ENCODE peak calls at places on chromosome 3, in six cellular contexts. One of them, this sample, is unnamed.

GRCh38 chr3:109278546-109278945 is 37.8 kb downstream of the DPPA2 start:
- DNase-seq in transverse colon: no peak
- DNase-seq in progenitor cell of endocrine pancreas: no peak
- DNase-seq in B cell: no peak
- DNase-seq in type B pancreatic cell: no peak
- DNase-seq in Calu3: no peak
- DNase-seq in this sample: no peak

GRCh38 chr3:106628407-106628806 is 748.8 kb upstream of the CCDC54 start:
- DNase-seq in transverse colon: no peak
- DNase-seq in progenitor cell of endocrine pancreas: no peak
- DNase-seq in B cell: no peak
- DNase-seq in type B pancreatic cell: no peak
- DNase-seq in Calu3: no peak
- DNase-seq in this sample: no peak

GRCh38 chr3:65178703-65179102 is 490.9 kb upstream of the ADAMTS9 start:
- DNase-seq in transverse colon: no peak
- DNase-seq in progenitor cell of endocrine pancreas: no peak
- DNase-seq in B cell: no peak
- DNase-seq in type B pancreatic cell: no peak
- DNase-seq in Calu3: no peak
- DNase-seq in this sample: no peak

GRCh38 chr3:16012086-16012485 is 162.4 kb upstream of the GALNT15 start:
- DNase-seq in transverse colon: no peak
- DNase-seq in progenitor cell of endocrine pancreas: no peak
- DNase-seq in B cell: no peak
- DNase-seq in type B pancreatic cell: no peak
- DNase-seq in Calu3: no peak
- DNase-seq in this sample: no peak

GRCh38 chr3:139674585-139675260 is 3.0 kb downstream of the NMNAT3 start:
- DNase-seq in transverse colon: no peak
- DNase-seq in progenitor cell of endocrine pancreas: no peak
- DNase-seq in B cell: no peak
- DNase-seq in type B pancreatic cell: no peak
- DNase-seq in Calu3: no peak
- DNase-seq in this sample: no peak

GRCh38 chr3:184459355-184459754 is 79.5 kb downstream of the CHRD start:
- DNase-seq in transverse colon: no peak
- DNase-seq in progenitor cell of endocrine pancreas: no peak
- DNase-seq in B cell: no peak
- DNase-seq in type B pancreatic cell: no peak
- DNase-seq in Calu3: no peak
- DNase-seq in this sample: no peak

GRCh38 chr3:4888913-4889846 is 90.1 kb upstream of the BHLHE40 start:
- DNase-seq in transverse colon: no peak
- DNase-seq in progenitor cell of endocrine pancreas: no peak
- DNase-seq in B cell: no peak
- DNase-seq in type B pancreatic cell: no peak
- DNase-seq in Calu3: no peak
- DNase-seq in this sample: no peak

GRCh38 chr3:12868039-12869024 is 27.0 kb upstream of the RPL32 start:
- DNase-seq in transverse colon: peak
- DNase-seq in progenitor cell of endocrine pancreas: peak
- DNase-seq in B cell: peak
- DNase-seq in type B pancreatic cell: peak
- DNase-seq in Calu3: peak
- DNase-seq in this sample: peak

GRCh38 chr3:12662593-12663310 is 1.2 kb downstream of the RAF1 start:
- DNase-seq in transverse colon: peak
- DNase-seq in progenitor cell of endocrine pancreas: peak
- DNase-seq in B cell: peak
- DNase-seq in type B pancreatic cell: no peak
- DNase-seq in Calu3: peak
- DNase-seq in this sample: no peak

GRCh38 chr3:53704363-53704725 is 141.9 kb downstream of the CHDH start:
- DNase-seq in transverse colon: no peak
- DNase-seq in progenitor cell of endocrine pancreas: no peak
- DNase-seq in B cell: no peak
- DNase-seq in type B pancreatic cell: peak
- DNase-seq in Calu3: no peak
- DNase-seq in this sample: no peak

GRCh38 chr3:168071971-168072645 is 23.6 kb downstream of the GOLIM4 start:
- DNase-seq in transverse colon: no peak
- DNase-seq in progenitor cell of endocrine pancreas: no peak
- DNase-seq in B cell: no peak
- DNase-seq in type B pancreatic cell: no peak
- DNase-seq in Calu3: no peak
- DNase-seq in this sample: no peak

GRCh38 chr3:128814514-128815317 is 64.7 kb upstream of the ACAD9 start:
- DNase-seq in transverse colon: no peak
- DNase-seq in progenitor cell of endocrine pancreas: no peak
- DNase-seq in B cell: no peak
- DNase-seq in type B pancreatic cell: no peak
- DNase-seq in Calu3: no peak
- DNase-seq in this sample: no peak

GRCh38 chr3:141331370-141332318 is 36.7 kb upstream of the ZBTB38 start:
- DNase-seq in transverse colon: peak
- DNase-seq in progenitor cell of endocrine pancreas: no peak
- DNase-seq in B cell: no peak
- DNase-seq in type B pancreatic cell: no peak
- DNase-seq in Calu3: peak
- DNase-seq in this sample: no peak

GRCh38 chr3:135895106-135895733 is 70.3 kb upstream of the PPP2R3A start:
- DNase-seq in transverse colon: peak
- DNase-seq in progenitor cell of endocrine pancreas: peak
- DNase-seq in B cell: no peak
- DNase-seq in type B pancreatic cell: peak
- DNase-seq in Calu3: peak
- DNase-seq in this sample: no peak

GRCh38 chr3:52286777-52287110 is 884 bp upstream of the GLYCTK start:
- DNase-seq in transverse colon: no peak
- DNase-seq in progenitor cell of endocrine pancreas: no peak
- DNase-seq in B cell: no peak
- DNase-seq in type B pancreatic cell: no peak
- DNase-seq in Calu3: no peak
- DNase-seq in this sample: no peak

GRCh38 chr3:109154989-109155388 is 18.5 kb downstream of the C3orf85 start:
- DNase-seq in transverse colon: no peak
- DNase-seq in progenitor cell of endocrine pancreas: no peak
- DNase-seq in B cell: no peak
- DNase-seq in type B pancreatic cell: no peak
- DNase-seq in Calu3: no peak
- DNase-seq in this sample: no peak

GRCh38 chr3:75180235-75180944 is 483.7 kb upstream of the FRG2C start:
- DNase-seq in transverse colon: no peak
- DNase-seq in progenitor cell of endocrine pancreas: no peak
- DNase-seq in B cell: no peak
- DNase-seq in type B pancreatic cell: no peak
- DNase-seq in Calu3: no peak
- DNase-seq in this sample: no peak

GRCh38 chr3:155407331-155407730 is 113.8 kb upstream of the STRIT1 start:
- DNase-seq in transverse colon: no peak
- DNase-seq in progenitor cell of endocrine pancreas: no peak
- DNase-seq in B cell: no peak
- DNase-seq in type B pancreatic cell: no peak
- DNase-seq in Calu3: no peak
- DNase-seq in this sample: no peak

GRCh38 chr3:128279594-128279880 is 126.3 kb downstream of the EEFSEC start:
- DNase-seq in transverse colon: no peak
- DNase-seq in progenitor cell of endocrine pancreas: no peak
- DNase-seq in B cell: no peak
- DNase-seq in type B pancreatic cell: peak
- DNase-seq in Calu3: no peak
- DNase-seq in this sample: no peak

GRCh38 chr3:15636028-15636709 is 34.6 kb downstream of the BTD start:
- DNase-seq in transverse colon: no peak
- DNase-seq in progenitor cell of endocrine pancreas: no peak
- DNase-seq in B cell: no peak
- DNase-seq in type B pancreatic cell: no peak
- DNase-seq in Calu3: no peak
- DNase-seq in this sample: no peak

GRCh38 chr3:173587055-173587454 is 189.5 kb downstream of the NLGN1 start:
- DNase-seq in transverse colon: no peak
- DNase-seq in progenitor cell of endocrine pancreas: no peak
- DNase-seq in B cell: no peak
- DNase-seq in type B pancreatic cell: no peak
- DNase-seq in Calu3: no peak
- DNase-seq in this sample: no peak

GRCh38 chr3:191424871-191425270 is 36.1 kb upstream of the PYDC2 start:
- DNase-seq in transverse colon: no peak
- DNase-seq in progenitor cell of endocrine pancreas: no peak
- DNase-seq in B cell: no peak
- DNase-seq in type B pancreatic cell: no peak
- DNase-seq in Calu3: no peak
- DNase-seq in this sample: no peak

GRCh38 chr3:108669211-108669610 is 79.7 kb downstream of the DZIP3 start:
- DNase-seq in transverse colon: no peak
- DNase-seq in progenitor cell of endocrine pancreas: no peak
- DNase-seq in B cell: no peak
- DNase-seq in type B pancreatic cell: no peak
- DNase-seq in Calu3: no peak
- DNase-seq in this sample: no peak

GRCh38 chr3:169430687-169431404 is 232.7 kb downstream of the MECOM start:
- DNase-seq in transverse colon: no peak
- DNase-seq in progenitor cell of endocrine pancreas: no peak
- DNase-seq in B cell: no peak
- DNase-seq in type B pancreatic cell: no peak
- DNase-seq in Calu3: peak
- DNase-seq in this sample: no peak

GRCh38 chr3:96803860-96804259 is 10.5 kb upstream of the EPHA6 start:
- DNase-seq in transverse colon: no peak
- DNase-seq in progenitor cell of endocrine pancreas: no peak
- DNase-seq in B cell: no peak
- DNase-seq in type B pancreatic cell: no peak
- DNase-seq in Calu3: no peak
- DNase-seq in this sample: no peak

GRCh38 chr3:127478922-127479321 is 111.6 kb downstream of the TPRA1 start:
- DNase-seq in transverse colon: no peak
- DNase-seq in progenitor cell of endocrine pancreas: no peak
- DNase-seq in B cell: no peak
- DNase-seq in type B pancreatic cell: no peak
- DNase-seq in Calu3: no peak
- DNase-seq in this sample: no peak

GRCh38 chr3:32733631-32734229 is 48.7 kb downstream of the CNOT10 start:
- DNase-seq in transverse colon: no peak
- DNase-seq in progenitor cell of endocrine pancreas: no peak
- DNase-seq in B cell: no peak
- DNase-seq in type B pancreatic cell: no peak
- DNase-seq in Calu3: no peak
- DNase-seq in this sample: no peak
- TF ChIP-seq CTCF in transverse colon: peak
- TF ChIP-seq CTCF in progenitor cell of endocrine pancreas: peak
- TF ChIP-seq CTCF in B cell: peak
- TF ChIP-seq CTCF in type B pancreatic cell: peak
- TF ChIP-seq CTCF in Calu3: peak
- TF ChIP-seq CTCF in this sample: peak

DNA sequence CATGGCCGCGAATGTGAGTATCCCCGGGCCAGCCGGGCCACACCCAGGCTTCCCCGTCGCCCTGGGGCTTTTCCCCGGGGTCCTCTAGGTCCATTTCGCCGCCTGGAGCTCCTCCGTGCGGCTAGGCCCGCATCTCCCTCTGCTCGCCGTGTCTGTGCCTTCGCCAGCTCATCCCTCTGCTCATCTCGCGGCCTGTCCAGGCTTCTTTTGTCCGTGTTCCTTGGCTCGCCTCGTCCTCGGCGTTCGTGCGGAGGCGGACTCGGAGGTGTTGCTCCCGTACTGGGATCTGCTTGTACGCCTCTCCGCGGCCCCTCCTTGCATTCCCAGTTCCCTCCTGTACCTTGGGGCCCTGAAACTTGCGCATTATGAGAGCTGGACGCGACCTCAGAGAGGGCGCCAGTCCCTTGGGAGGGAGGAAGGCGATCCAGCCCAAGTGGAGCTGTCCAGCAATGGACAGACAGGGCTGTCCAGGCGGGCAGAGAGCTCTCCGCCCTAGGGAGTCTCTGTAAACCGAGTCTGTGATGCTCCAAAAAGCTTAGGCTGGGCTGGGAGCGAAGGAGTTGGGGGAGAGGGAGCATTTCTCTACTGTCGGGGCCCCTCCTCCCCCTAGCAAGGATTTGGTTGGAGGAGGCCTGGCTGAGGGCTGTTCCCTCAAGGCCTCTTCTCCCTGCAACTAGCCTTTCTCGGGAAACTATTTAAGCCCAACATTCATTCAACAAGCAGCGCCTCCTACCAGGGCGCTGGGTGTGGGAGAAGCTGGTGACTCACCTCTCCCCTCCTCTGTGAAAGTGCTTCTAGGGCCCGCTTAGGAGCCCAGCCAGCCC is 553 bp downstream of the TMEM43 start:
- DNase-seq in transverse colon: peak
- DNase-seq in progenitor cell of endocrine pancreas: peak
- DNase-seq in B cell: no peak
- DNase-seq in type B pancreatic cell: peak
- DNase-seq in Calu3: peak
- DNase-seq in this sample: no peak
- TF ChIP-seq CTCF in transverse colon: no peak
- TF ChIP-seq CTCF in progenitor cell of endocrine pancreas: no peak
- TF ChIP-seq CTCF in B cell: no peak
- TF ChIP-seq CTCF in type B pancreatic cell: no peak
- TF ChIP-seq CTCF in Calu3: no peak
- TF ChIP-seq CTCF in this sample: no peak

DNA sequence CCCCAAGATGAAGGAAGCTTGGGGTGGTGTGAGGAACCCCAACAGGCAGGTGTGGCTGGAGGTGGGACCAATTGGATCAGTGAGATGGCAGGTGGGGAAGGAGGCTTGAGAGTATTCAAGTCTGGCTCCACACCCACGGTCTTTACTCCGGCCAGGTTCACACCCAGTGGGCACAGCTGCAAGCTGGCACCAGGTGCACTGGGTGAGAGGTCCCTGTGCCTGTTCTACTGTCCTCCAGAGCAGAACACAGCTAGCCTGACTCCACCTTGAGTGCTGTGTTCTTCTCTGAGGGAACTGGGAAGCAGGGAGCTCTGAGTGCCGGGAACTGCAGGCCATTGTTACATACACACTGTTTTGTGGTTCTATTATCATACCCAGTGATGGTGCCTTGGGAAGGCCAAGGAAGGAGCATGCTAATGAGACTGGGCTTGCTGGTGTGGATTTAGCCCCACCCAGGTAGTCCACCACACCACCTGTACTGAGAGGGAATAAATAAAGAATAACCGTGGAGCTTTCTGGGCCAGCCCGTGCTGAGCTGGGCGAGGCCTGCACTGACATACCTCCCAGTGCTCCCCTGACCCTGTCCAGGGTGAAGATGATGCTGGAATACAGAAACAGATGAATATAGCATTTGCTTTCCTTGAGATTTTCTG is 93.4 kb downstream of the ABHD5 start:
- DNase-seq in transverse colon: peak
- DNase-seq in progenitor cell of endocrine pancreas: no peak
- DNase-seq in B cell: no peak
- DNase-seq in type B pancreatic cell: no peak
- DNase-seq in Calu3: no peak
- DNase-seq in this sample: no peak
- TF ChIP-seq CTCF in transverse colon: no peak
- TF ChIP-seq CTCF in progenitor cell of endocrine pancreas: no peak
- TF ChIP-seq CTCF in B cell: no peak
- TF ChIP-seq CTCF in type B pancreatic cell: no peak
- TF ChIP-seq CTCF in Calu3: no peak
- TF ChIP-seq CTCF in this sample: no peak

GRCh38 chr3:1252061-1252430 is 159.2 kb downstream of the CNTN6 start:
- DNase-seq in transverse colon: no peak
- DNase-seq in progenitor cell of endocrine pancreas: no peak
- DNase-seq in B cell: no peak
- DNase-seq in type B pancreatic cell: no peak
- DNase-seq in Calu3: no peak
- DNase-seq in this sample: no peak

GRCh38 chr3:1251282-1252060 is 158.6 kb downstream of the CNTN6 start:
- DNase-seq in transverse colon: no peak
- DNase-seq in progenitor cell of endocrine pancreas: no peak
- DNase-seq in B cell: no peak
- DNase-seq in type B pancreatic cell: no peak
- DNase-seq in Calu3: no peak
- DNase-seq in this sample: no peak
- TF ChIP-seq CTCF in transverse colon: no peak
- TF ChIP-seq CTCF in progenitor cell of endocrine pancreas: no peak
- TF ChIP-seq CTCF in B cell: no peak
- TF ChIP-seq CTCF in type B pancreatic cell: peak
- TF ChIP-seq CTCF in Calu3: no peak
- TF ChIP-seq CTCF in this sample: no peak

This sample was measured in D721Med.